ENCODE peak calls at places on chromosomes 3 and 15, in eight cellular contexts. C is AG04450; O is activated CD4-positive, alpha-beta T cell treated with anti-CD3 and anti-CD28 coated beads, Interleukin-2, amount 50 U/mL, for 1 hour; Q is endothelial cell of umbilical vein; S is H7; V is cardiac fibroblast; G is stimulated activated CD4-positive, alpha-beta T cell treated with anti-CD3 and anti-CD28 coated beads, Interleukin-1b, Interleukin-23, amount 100 ng/mL, for 4 hours; F is transverse colon. J is an unnamed sample.

GRCh38 chr3:109369510-109369909 is 32.2 kb upstream of the DPPA4 start:
- DNase-seq in G (no peak), S (peak), V (no peak), C (no peak), O (no peak), F (no peak), Q (no peak), J (no peak)

GRCh38 chr3:125403789-125404188 is 28.7 kb upstream of the ZNF148 start:
- DNase-seq in C (peak), O (no peak), V (peak), S (peak), G (no peak), F (no peak), Q (no peak), J (no peak)

GRCh38 chr3:44596631-44597030 is 11.9 kb downstream of the ZNF660 start:
- DNase-seq in V (peak), O (no peak), S (no peak), G (no peak), C (no peak), F (no peak), Q (no peak), J (no peak)

GRCh38 chr3:14514323-14514720 is 25.8 kb downstream of the GRIP2 start:
- DNase-seq in G (no peak), V (no peak), Q (no peak), F (no peak), S (no peak), C (no peak), O (no peak), J (no peak)

GRCh38 chr15:57375827-57376694 is at the start of gene CGNL1:
- DNase-seq in S (peak), O (no peak), Q (peak), V (no peak), G (no peak), C (no peak), F (peak), J (no peak)

GRCh38 chr15:62868507-62868906 is 174.0 kb upstream of the TPM1 start:
- DNase-seq in C (no peak), F (no peak), G (no peak), Q (no peak), S (no peak), O (no peak), V (no peak), J (no peak)

GRCh38 chr3:79564192-79564591 is 203.6 kb downstream of the ROBO1 start:
- DNase-seq in C (no peak), G (no peak), S (no peak), F (no peak), V (no peak), O (no peak), Q (no peak), J (no peak)

GRCh38 chr3:17075358-17075757 is 190.6 kb downstream of the PLCL2 start:
- DNase-seq in V (no peak), C (no peak), S (no peak), F (no peak), O (no peak), Q (no peak), G (no peak), J (no peak)

GRCh38 chr3:129112308-129113052 is 9.1 kb downstream of the RAB43 start:
- DNase-seq in V (peak), O (no peak), G (no peak), F (no peak), S (no peak), C (no peak), Q (no peak), J (no peak)

GRCh38 chr15:45654749-45655148 is 19.9 kb downstream of the SQOR start:
- DNase-seq in G (no peak), V (no peak), C (no peak), O (no peak), Q (no peak), F (no peak), S (no peak), J (no peak)

GRCh38 chr3:318903-319302 is 122.3 kb downstream of the CHL1 start:
- DNase-seq in G (no peak), O (no peak), V (no peak), C (no peak), F (no peak), Q (no peak), S (no peak), J (no peak)

GRCh38 chr3:58164199-58164879 is 46.4 kb downstream of the DNASE1L3 start:
- DNase-seq in S (no peak), Q (peak), G (no peak), C (peak), V (no peak), F (no peak), O (no peak), J (no peak)

GRCh38 chr15:73751896-73752816 is 995 bp downstream of the INSYN1 start:
- DNase-seq in G (no peak), V (no peak), F (no peak), O (no peak), S (peak), C (no peak), Q (no peak), J (no peak)

GRCh38 chr15:45274636-45275035 is 22.6 kb downstream of the SLC28A2 start:
- DNase-seq in F (no peak), S (no peak), V (no peak), G (no peak), Q (no peak), C (no peak), O (no peak), J (no peak)

GRCh38 chr15:57554063-57554820 is 37.5 kb upstream of the MYZAP start:
- DNase-seq in S (no peak), F (no peak), G (no peak), C (no peak), Q (peak), O (no peak), V (no peak), J (no peak)

GRCh38 chr15:89400121-89400996 is 65.7 kb upstream of the POLG start:
- DNase-seq in O (no peak), F (no peak), Q (no peak), G (no peak), V (no peak), S (peak), C (no peak), J (no peak)

GRCh38 chr3:170869645-170870593 is at the start of gene RPL22L1:
- DNase-seq in V (peak), S (peak), C (peak), G (peak), Q (peak), O (peak), F (peak), J (peak)

GRCh38 chr3:9469953-9470352 is 72.5 kb downstream of the SETD5 start:
- DNase-seq in C (no peak), Q (no peak), S (no peak), F (no peak), O (no peak), V (no peak), G (no peak), J (no peak)

GRCh38 chr3:41997702-41998551 is 36.0 kb upstream of the ULK4 start:
- DNase-seq in F (no peak), C (no peak), Q (no peak), O (no peak), G (no peak), V (peak), S (peak), J (no peak)

GRCh38 chr3:197750396-197750831 is 731 bp downstream of the FYTTD1 start:
- DNase-seq in Q (peak), C (no peak), G (peak), S (peak), V (peak), O (peak), F (peak), J (peak)

GRCh38 chr3:196650740-196651311 is 11.3 kb downstream of the NRROS start:
- DNase-seq in C (peak), O (no peak), G (no peak), Q (peak), V (peak), S (peak), F (no peak), J (no peak)

GRCh38 chr15:61335998-61336648 is 107.0 kb upstream of the RORA start:
- DNase-seq in F (no peak), V (no peak), S (no peak), G (no peak), Q (no peak), C (no peak), O (no peak), J (no peak)

GRCh38 chr3:71956716-71957115 is 171.8 kb upstream of the PROK2 start:
- DNase-seq in S (peak), C (no peak), Q (no peak), V (no peak), F (no peak), G (no peak), O (no peak), J (no peak)

GRCh38 chr15:69060041-69060481 is 45.6 kb downstream of the NOX5 start:
- DNase-seq in G (no peak), O (no peak), Q (no peak), F (peak), V (no peak), C (no peak), S (no peak), J (no peak)